ENCODE peak calls at places on chromosome 13, in four cellular contexts. L is esophagus squamous epithelium; R is naive thymus-derived CD4-positive, alpha-beta T cell; Z is neural progenitor cell. Y is an unnamed sample.

GRCh38 chr13:73715114-73715909 is 418.9 kb downstream of the KLF12 start:
- DNase-seq in L (no peak), R (peak; percentile 76), Z (no peak), Y (no peak)

GRCh38 chr13:110323172-110323851 is 16.2 kb downstream of the COL4A2 start:
- DNase-seq in L (no peak), R (no peak), Z (no peak), Y (peak; percentile 53)

GRCh38 chr13:48400820-48401219 is 12.1 kb downstream of the LPAR6 start:
- DNase-seq in L (no peak), R (no peak), Z (no peak), Y (no peak)

GRCh38 chr13:46679369-46680180 is 117.4 kb downstream of the ESD start:
- DNase-seq in L (no peak), R (peak; percentile 48), Z (peak; percentile 39), Y (no peak)

GRCh38 chr13:49220856-49221614 is 897 bp downstream of the MLNR start:
- DNase-seq in L (no peak), R (no peak), Z (peak; percentile 61), Y (peak; percentile 26)

GRCh38 chr13:46561691-46562090 is 8.7 kb downstream of the LRCH1 start:
- DNase-seq in L (no peak), R (no peak), Z (no peak), Y (no peak)

GRCh38 chr13:31200636-31200970 is 828 bp downstream of the B3GLCT start:
- DNase-seq in L (no peak), R (no peak), Z (peak; percentile 69), Y (no peak)

GRCh38 chr13:75776550-75776949 is 140.4 kb downstream of the LMO7 start:
- DNase-seq in L (no peak), R (no peak), Z (no peak), Y (no peak)

GRCh38 chr13:45162821-45163220 is 38.0 kb downstream of the KCTD4 start:
- DNase-seq in L (no peak), R (no peak), Z (no peak), Y (no peak)

DNA sequence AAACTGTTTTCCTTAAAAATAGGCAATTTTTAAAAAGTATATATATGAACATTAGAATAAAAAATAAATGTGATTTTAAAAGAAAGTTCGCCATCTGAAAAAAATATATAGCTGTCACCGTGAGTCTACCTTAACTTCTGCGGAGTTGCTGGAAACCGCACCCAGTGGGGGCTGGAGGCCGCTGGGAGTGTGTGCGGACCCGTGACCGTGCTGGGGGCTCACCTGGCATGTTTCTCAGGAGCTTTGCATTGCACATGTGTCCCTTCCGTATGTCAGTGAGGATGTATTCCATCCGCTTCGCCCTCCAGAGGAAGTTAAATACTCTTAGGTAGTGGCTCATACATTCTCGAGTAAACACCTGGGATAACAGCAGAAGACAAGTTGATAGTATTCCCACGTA is 71.7 kb downstream of the TUBGCP3 start:
- DNase-seq in L (no peak), R (no peak), Z (no peak), Y (no peak)
- H3K36me3 ChIP-seq in L (peaks cover 12% of the 10 kb centered on the region), R (peaks cover 2% of the 10 kb centered on the region), Z (peaks cover 5% of the 10 kb centered on the region), Y (peaks cover 37% of the 10 kb centered on the region)

GRCh38 chr13:33262997-33263396 is 22.6 kb downstream of the STARD13 start:
- DNase-seq in L (no peak), R (no peak), Z (no peak), Y (no peak)

GRCh38 chr13:33264620-33264978 is 21.0 kb downstream of the STARD13 start:
- DNase-seq in L (no peak), R (no peak), Z (no peak), Y (no peak)

GRCh38 chr13:33263484-33263883 is 22.1 kb downstream of the STARD13 start:
- DNase-seq in L (no peak), R (no peak), Z (no peak), Y (no peak)

GRCh38 chr13:33265133-33265532 is 20.4 kb downstream of the STARD13 start:
- DNase-seq in L (no peak), R (no peak), Z (no peak), Y (no peak)

GRCh38 chr13:33263976-33264619 is 21.5 kb downstream of the STARD13 start:
- DNase-seq in L (no peak), R (no peak), Z (no peak), Y (no peak)
- H3K27ac ChIP-seq in L (peak overlapping the region; percentile 45), R (no peak overlapping the region), Z (no peak overlapping the region), Y (peak overlapping the region; percentile 84)

GRCh38 chr13:27792393-27793218 is at the start of gene GSX1:
- DNase-seq in L (no peak), R (peak; percentile 55), Z (peak; percentile 96), Y (no peak)

GRCh38 chr13:27794921-27795717 is 2.8 kb downstream of the GSX1 start:
- DNase-seq in L (no peak), R (no peak), Z (peak; percentile 57), Y (no peak)

GRCh38 chr13:27791901-27792392 is 336 bp upstream of the GSX1 start:
- DNase-seq in L (no peak), R (no peak), Z (no peak), Y (no peak)

GRCh38 chr13:27794075-27794691 is 1.9 kb downstream of the GSX1 start:
- DNase-seq in L (no peak), R (no peak), Z (no peak), Y (no peak)

GRCh38 chr13:27793377-27794074 is 1.2 kb downstream of the GSX1 start:
- DNase-seq in L (no peak), R (no peak), Z (no peak), Y (no peak)
- H3K4me1 ChIP-seq in L (peaks cover 16% of the 10 kb centered on the region), R (peaks cover 17% of the 10 kb centered on the region), Z (peaks cover 14% of the 10 kb centered on the region), Y (no peaks in the 10 kb centered on the region)

DNA sequence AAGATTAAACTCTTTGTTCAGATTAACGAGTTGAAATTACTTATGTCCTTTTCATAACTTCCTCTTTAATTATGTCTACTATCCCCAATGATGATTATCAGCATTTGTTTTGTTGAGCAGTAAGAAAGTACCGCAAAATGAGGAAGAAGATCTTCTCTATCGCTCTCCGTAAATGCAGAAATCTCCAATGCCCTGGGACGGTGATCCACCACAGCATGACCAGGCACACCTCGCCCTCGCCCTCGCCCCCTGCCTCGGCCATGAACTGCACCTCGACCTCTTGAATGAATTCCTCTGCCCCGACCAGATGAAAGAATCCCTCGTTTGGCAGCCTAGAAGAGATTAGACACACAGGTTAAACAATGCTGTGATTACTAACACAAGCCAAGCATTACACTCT is 69.1 kb downstream of the RBM26 start:
- DNase-seq in L (no peak), R (no peak), Z (no peak), Y (no peak)
- H3K36me3 ChIP-seq in L (peaks cover 9% of the 10 kb centered on the region), R (peaks cover 20% of the 10 kb centered on the region), Z (peaks cover 44% of the 10 kb centered on the region), Y (peaks cover 65% of the 10 kb centered on the region)

Y was measured in right atrium auricular region.